ENCODE peak calls at places on chromosomes 2 and 18, in nine cellular contexts. Y is breast epithelium, X is stomach, E is tibial nerve, L is A549, Q is heart left ventricle, T is HCT116, A is vagina, G is H54. D is an unnamed sample.

GRCh38 chr2:166803314-166803986 is 84.8 kb upstream of the XIRP2 start:
- DNase-seq in L (no peak), Y (no peak), T (no peak), E (no peak), X (no peak), Q (no peak), G (no peak), A (no peak), D (no peak)

GRCh38 chr2:72998724-72999123 is 72.8 kb downstream of the SFXN5 start:
- DNase-seq in E (no peak), Q (no peak), A (peak), X (no peak), T (no peak), G (no peak), L (no peak), Y (no peak), D (no peak)

GRCh38 chr2:174145827-174146226 is 102.5 kb downstream of the OLA1 start:
- DNase-seq in X (no peak), G (no peak), Y (no peak), T (no peak), E (no peak), L (peak), A (no peak), Q (no peak), D (peak)

GRCh38 chr2:136118819-136119716 is 1.1 kb upstream of the CXCR4 start:
- DNase-seq in Q (peak), G (no peak), E (peak), Y (no peak), L (no peak), T (no peak), X (peak), A (no peak), D (peak)

GRCh38 chr2:31413876-31414550 is 529 bp downstream of the XDH start:
- DNase-seq in L (peak), X (no peak), G (no peak), Q (no peak), T (no peak), E (no peak), Y (no peak), A (peak), D (no peak)

GRCh38 chr2:72145658-72146329 is 1.9 kb downstream of the CYP26B1 start:
- DNase-seq in Q (no peak), Y (no peak), G (no peak), T (no peak), L (no peak), X (no peak), E (no peak), A (peak), D (no peak)

GRCh38 chr2:70959271-70959761 is 19.1 kb upstream of the ANKRD53 start:
- DNase-seq in E (no peak), T (no peak), Y (no peak), Q (no peak), A (peak), X (peak), L (no peak), G (no peak), D (no peak)

GRCh38 chr18:8735274-8735673 is 29.9 kb downstream of the MTCL1 start:
- DNase-seq in G (no peak), Y (no peak), X (no peak), L (no peak), A (no peak), T (no peak), E (no peak), Q (no peak), D (no peak)

GRCh38 chr2:10400002-10400401 is 48.1 kb downstream of the ODC1 start:
- DNase-seq in L (no peak), T (no peak), G (no peak), Y (no peak), X (no peak), Q (no peak), A (no peak), E (no peak), D (no peak)

GRCh38 chr2:50207881-50208280 is 824.1 kb downstream of the NRXN1 start:
- DNase-seq in L (no peak), Q (no peak), A (no peak), Y (no peak), X (no peak), E (no peak), G (no peak), T (no peak), D (no peak)

GRCh38 chr2:37782155-37782673 is 110.8 kb upstream of the CDC42EP3 start:
- DNase-seq in Y (no peak), X (no peak), A (no peak), T (no peak), Q (no peak), G (no peak), E (no peak), L (no peak), D (no peak)
- TF ChIP-seq POLR2A in Y (no peak), X (no peak), A (no peak), T (no peak), Q (no peak), G (no peak), E (no peak), L (no peak), D (no peak)

DNA sequence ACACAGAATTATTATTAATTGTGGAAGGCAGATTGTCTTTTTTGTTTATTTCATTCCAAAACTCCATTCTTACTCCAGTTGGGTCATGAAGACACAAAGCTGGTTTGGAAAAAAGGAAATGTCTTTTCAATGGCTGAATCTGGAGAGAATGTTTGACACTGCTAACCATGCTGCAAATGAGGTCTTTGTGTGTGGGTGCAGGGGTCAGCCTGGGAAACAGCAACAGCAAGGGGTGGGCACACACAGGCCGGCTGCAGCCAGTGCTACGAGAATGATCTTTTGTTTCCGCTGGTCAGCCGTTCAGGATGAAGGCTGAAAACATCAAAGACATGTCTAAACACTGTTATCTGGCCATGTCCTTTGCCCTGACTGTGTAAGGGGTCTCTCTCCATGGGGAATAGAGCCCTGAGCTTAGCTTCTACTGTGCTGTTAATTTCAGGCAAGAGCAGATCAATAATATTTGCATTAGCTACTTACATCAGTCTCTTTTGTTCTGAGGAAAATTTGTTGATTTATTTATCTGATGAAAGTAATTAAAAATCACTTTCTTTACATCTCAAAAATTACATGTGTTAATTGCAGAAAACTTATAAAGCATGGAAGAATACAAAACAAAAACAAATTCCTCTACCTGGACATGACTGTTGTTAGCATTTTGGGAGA is 33.3 kb upstream of the E2F6 start:
- DNase-seq in X (no peak), L (no peak), Q (no peak), T (no peak), E (no peak), Y (no peak), A (no peak), G (no peak), D (no peak)
- TF ChIP-seq POLR2A in X (no peak), L (no peak), Q (no peak), T (no peak), E (no peak), Y (no peak), A (no peak), G (no peak), D (no peak)

GRCh38 chr2:234980476-234981187 is 28.8 kb downstream of the SH3BP4 start:
- DNase-seq in Q (no peak), Y (no peak), E (no peak), G (no peak), A (no peak), T (no peak), X (peak), L (no peak), D (no peak)

GRCh38 chr2:234983011-234983726 is 31.4 kb downstream of the SH3BP4 start:
- DNase-seq in E (no peak), L (no peak), Q (no peak), X (no peak), G (no peak), Y (no peak), A (no peak), T (no peak), D (no peak)

GRCh38 chr2:234982096-234982834 is 30.4 kb downstream of the SH3BP4 start:
- DNase-seq in T (no peak), X (no peak), L (no peak), A (no peak), E (no peak), Y (no peak), Q (no peak), G (no peak), D (no peak)

GRCh38 chr2:234979204-234980167 is 27.7 kb downstream of the SH3BP4 start:
- DNase-seq in T (no peak), A (no peak), X (no peak), E (no peak), Y (no peak), Q (peak), L (peak), G (no peak), D (no peak)

DNA sequence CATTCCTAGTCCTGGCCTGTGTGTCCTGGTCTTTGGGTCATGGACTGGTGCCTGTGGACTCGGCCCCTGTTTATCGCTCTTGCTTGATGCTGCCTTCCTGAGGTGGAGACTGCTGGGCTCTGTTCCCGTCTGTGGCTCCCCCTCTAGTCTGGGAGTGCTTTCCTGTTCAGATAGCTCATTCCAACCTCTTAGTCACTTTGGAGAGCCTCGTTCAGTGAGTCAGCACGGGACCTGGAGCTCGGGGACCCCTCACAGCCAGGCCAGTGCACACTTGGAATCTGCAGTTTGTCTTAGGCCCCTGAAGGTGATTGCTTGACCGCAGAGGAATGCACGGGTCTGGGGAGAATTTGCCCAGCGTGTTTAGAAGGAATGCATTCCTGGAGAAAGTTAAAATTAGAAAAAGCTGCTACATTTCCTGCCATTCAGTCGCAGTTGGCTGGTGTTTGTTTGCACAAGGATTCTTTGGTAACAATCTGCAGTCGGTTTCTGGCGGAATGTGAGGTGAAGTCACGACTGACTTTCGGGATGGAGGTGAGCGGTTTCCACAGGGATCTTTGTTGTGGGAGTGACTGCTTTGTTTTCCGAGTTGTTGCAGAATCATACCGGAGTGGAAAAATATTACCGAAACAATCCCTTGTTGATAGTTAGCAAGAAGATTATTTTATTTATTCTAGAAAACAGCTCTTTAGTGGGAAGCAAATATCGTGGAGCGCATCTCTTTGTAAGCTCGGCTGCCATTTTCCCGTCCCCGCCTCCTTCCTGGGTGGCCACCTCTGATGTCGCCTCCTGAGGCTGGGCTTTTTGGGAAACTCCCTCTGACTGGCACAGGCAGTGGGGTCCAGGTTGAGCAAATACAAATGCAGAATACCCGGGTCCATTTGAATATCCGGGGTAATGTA is 29.6 kb downstream of the SH3BP4 start:
- DNase-seq in E (peak), G (peak), X (peak), Q (peak), L (peak), T (peak), A (peak), Y (no peak), D (no peak)
- TF ChIP-seq POLR2A in E (no peak), G (peak), X (no peak), Q (no peak), L (peak), T (no peak), A (no peak), Y (no peak), D (no peak)

GRCh38 chr18:73407506-73407905 is 539.7 kb upstream of the NETO1 start:
- DNase-seq in Y (no peak), E (no peak), A (no peak), T (no peak), L (no peak), Q (peak), X (no peak), G (no peak), D (no peak)

GRCh38 chr18:73414069-73414468 is 546.3 kb upstream of the NETO1 start:
- DNase-seq in Q (no peak), G (no peak), Y (no peak), T (no peak), A (no peak), X (no peak), E (no peak), L (no peak), D (no peak)

GRCh38 chr18:73414598-73414997 is 546.8 kb upstream of the NETO1 start:
- DNase-seq in L (no peak), Y (no peak), X (no peak), A (no peak), E (no peak), G (no peak), Q (no peak), T (no peak), D (no peak)

GRCh38 chr18:73408434-73408833 is 540.6 kb upstream of the NETO1 start:
- DNase-seq in T (no peak), E (no peak), A (no peak), Y (no peak), L (no peak), Q (no peak), G (no peak), X (no peak), D (no peak)

GRCh38 chr18:73409242-73409641 is 541.5 kb upstream of the NETO1 start:
- DNase-seq in L (no peak), A (no peak), Y (no peak), X (no peak), T (no peak), G (no peak), Q (no peak), E (no peak), D (no peak)
- TF ChIP-seq POLR2A in L (no peak), A (no peak), Y (no peak), X (no peak), T (no peak), G (no peak), Q (no peak), E (no peak), D (no peak)

GRCh38 chr18:48153641-48154481 is 223.4 kb upstream of the SMAD2 start:
- DNase-seq in Y (no peak), L (peak), E (peak), T (no peak), A (no peak), Q (no peak), G (peak), X (peak), D (no peak)
- TF ChIP-seq POLR2A in Y (no peak), L (no peak), E (no peak), T (no peak), A (no peak), Q (no peak), G (no peak), X (no peak), D (no peak)

GRCh38 chr18:49279041-49279440 is 181.4 kb downstream of the DYM start:
- DNase-seq in Y (no peak), E (no peak), A (no peak), X (no peak), L (no peak), G (no peak), T (no peak), Q (no peak), D (no peak)
- TF ChIP-seq POLR2A in Y (no peak), E (no peak), A (no peak), X (no peak), L (no peak), G (no peak), T (no peak), Q (no peak), D (no peak)

DNA sequence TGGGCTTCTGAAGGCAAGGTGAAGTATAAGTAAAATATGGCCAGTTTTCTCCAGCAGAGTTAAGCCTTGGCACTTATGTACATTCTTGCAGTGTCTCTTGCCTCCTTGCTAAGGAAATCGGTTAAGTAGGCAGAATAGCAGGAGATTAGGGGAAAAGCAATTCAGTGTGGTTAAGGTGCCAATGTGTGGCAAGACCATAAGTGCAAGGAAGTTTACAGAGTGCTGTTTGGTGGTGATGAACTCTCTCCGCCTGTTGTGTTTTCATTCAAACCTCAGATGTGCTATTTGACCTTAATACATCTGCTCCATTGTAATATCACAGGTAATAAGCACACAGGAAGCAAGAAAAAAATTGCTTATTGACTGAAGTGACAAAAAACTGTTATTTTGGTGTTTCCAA is 156.1 kb downstream of the MGAT5 start:
- DNase-seq in E (no peak), T (no peak), A (no peak), G (no peak), Y (no peak), X (no peak), Q (no peak), L (no peak), D (no peak)
- TF ChIP-seq POLR2A in E (no peak), T (no peak), A (no peak), G (no peak), Y (no peak), X (no peak), Q (no peak), L (no peak), D (no peak)

GRCh38 chr18:3604626-3605408 is 154.8 kb downstream of the TGIF1 start:
- DNase-seq in L (peak), G (no peak), A (no peak), E (no peak), T (no peak), Q (no peak), Y (no peak), X (no peak), D (peak)
- TF ChIP-seq POLR2A in L (no peak), G (peak), A (no peak), E (peak), T (peak), Q (no peak), Y (no peak), X (no peak), D (peak)

DNA sequence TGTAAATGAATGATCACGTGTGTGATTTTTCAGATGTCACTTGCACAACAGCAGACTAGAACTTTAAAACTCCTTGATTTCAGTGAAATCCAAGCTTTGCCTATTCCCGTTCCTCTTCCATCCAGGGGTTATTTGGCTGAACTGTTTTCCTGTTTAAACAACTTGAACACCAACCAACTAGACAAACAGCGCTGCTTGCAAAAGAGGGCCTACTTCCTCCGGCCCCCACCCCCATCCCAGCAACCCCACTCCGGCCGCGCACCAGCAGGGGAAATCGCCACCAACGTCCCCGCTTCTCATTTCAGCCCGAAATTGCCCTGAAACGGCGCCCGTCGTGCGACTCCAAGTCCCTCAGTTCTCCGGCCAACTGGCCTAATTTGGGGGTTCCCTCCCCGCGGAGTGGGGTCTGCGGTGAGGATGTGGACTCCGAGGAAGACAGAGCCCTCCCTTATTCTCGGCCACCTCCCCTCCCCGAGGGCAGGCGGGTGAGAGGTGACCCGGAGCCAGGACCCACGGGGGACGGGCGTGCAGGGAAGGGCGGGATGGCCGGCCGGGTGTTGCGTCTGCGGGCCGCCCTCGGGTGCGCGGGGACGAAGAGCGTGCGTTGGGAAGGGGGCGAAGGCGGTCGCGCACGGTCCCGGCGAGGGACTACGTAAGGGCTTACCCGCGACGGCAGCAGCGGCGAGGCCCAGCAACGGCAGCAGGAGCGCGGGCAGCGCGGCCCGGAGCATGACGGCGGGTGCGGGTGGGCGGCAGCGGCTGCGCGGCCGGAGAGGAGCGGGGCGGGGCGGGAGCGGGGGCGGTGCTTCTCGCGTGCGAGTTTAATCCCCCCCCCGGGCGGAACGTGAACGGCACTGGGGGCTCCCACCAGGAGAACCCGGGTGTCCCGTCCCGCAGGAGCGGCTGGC is at the start of gene CD302:
- DNase-seq in Q (peak), T (no peak), Y (peak), X (peak), L (peak), G (peak), E (peak), A (no peak), D (peak)
- TF ChIP-seq POLR2A in Q (peak), T (no peak), Y (no peak), X (no peak), L (peak), G (peak), E (no peak), A (no peak), D (no peak)

D was measured in erythroblast.